ENCODE peak calls at places on chromosome 16, in four cellular contexts. K is fibroblast of lung, E is heart right ventricle, B is neural progenitor cell. T is an unnamed sample. For H3K36me3, the result is how much of the 10 kb centered on the place peaks cover.

GRCh38 chr16:1770328-1771071 is 843 bp downstream of the NME3 start:
- DNase-seq in K (peak), E (peak), B (peak), T (peak)

GRCh38 chr16:47905771-47906170 is 250.0 kb downstream of the ABCC12 start:
- DNase-seq in K (no peak), E (no peak), B (no peak), T (no peak)

GRCh38 chr16:67781548-67781921 is 24.8 kb downstream of the RANBP10 start:
- DNase-seq in K (no peak), E (no peak), B (no peak), T (no peak)

GRCh38 chr16:3509470-3509928 is 8.7 kb downstream of the CLUAP1 start:
- DNase-seq in K (no peak), E (no peak), B (no peak), T (no peak)

GRCh38 chr16:31489616-31490584 is 7.0 kb downstream of the SLC5A2 start:
- DNase-seq in K (no peak), E (no peak), B (no peak), T (no peak)

GRCh38 chr16:64589836-64590235 is 532.0 kb downstream of the CDH11 start:
- DNase-seq in K (peak), E (no peak), B (no peak), T (no peak)

GRCh38 chr16:86033016-86033474 is 134.1 kb downstream of the IRF8 start:
- DNase-seq in K (peak), E (no peak), B (peak), T (no peak)

GRCh38 chr16:8928467-8928957 is 35.2 kb downstream of the USP7 start:
- DNase-seq in K (peak), E (no peak), B (no peak), T (no peak)

GRCh38 chr16:9374076-9374475 is 282.6 kb downstream of the HAPSTR1 start:
- DNase-seq in K (no peak), E (no peak), B (no peak), T (no peak)

GRCh38 chr16:380837-381787 is 666 bp downstream of the PGAP6 start:
- DNase-seq in K (no peak), E (peak), B (peak), T (no peak)

GRCh38 chr16:71255721-71256120 is 25.2 kb upstream of the HYDIN start:
- DNase-seq in K (no peak), E (no peak), B (peak), T (no peak)

GRCh38 chr16:57000271-57001025 is 11.1 kb downstream of the NLRC5 start:
- DNase-seq in K (peak), E (peak), B (no peak), T (peak)

GRCh38 chr16:53912155-53912554 is 208.2 kb downstream of the FTO start:
- DNase-seq in K (no peak), E (no peak), B (no peak), T (no peak)

GRCh38 chr16:88004391-88004790 is 53.2 kb downstream of the BANP start:
- DNase-seq in K (no peak), E (no peak), B (no peak), T (no peak)

GRCh38 chr16:16045879-16046278 is 96.5 kb downstream of the ABCC1 start:
- DNase-seq in K (no peak), E (no peak), B (peak), T (no peak)

GRCh38 chr16:3038896-3039295 is 2.2 kb upstream of the BICDL2 start:
- DNase-seq in K (no peak), E (no peak), B (no peak), T (no peak)

GRCh38 chr16:87723224-87723619 is 42.6 kb downstream of the KLHDC4 start:
- DNase-seq in K (peak), E (peak), B (no peak), T (no peak)

GRCh38 chr16:67150058-67150832 is 553 bp downstream of the B3GNT9 start:
- DNase-seq in K (peak), E (peak), B (peak), T (no peak)

GRCh38 chr16:77738706-77739105 is 16.4 kb downstream of the NUDT7 start:
- DNase-seq in K (no peak), E (no peak), B (no peak), T (no peak)

GRCh38 chr16:57976331-57976796 is 5.4 kb upstream of the CNGB1 start:
- DNase-seq in K (no peak), E (no peak), B (peak), T (no peak)

GRCh38 chr16:51261919-51262318 is 110.8 kb upstream of the SALL1 start:
- DNase-seq in K (no peak), E (no peak), B (no peak), T (no peak)

GRCh38 chr16:68993885-68994284 is 111.6 kb upstream of the HAS3 start:
- DNase-seq in K (peak), E (no peak), B (no peak), T (no peak)

GRCh38 chr16:67528222-67528869 is at the start of gene RIPOR1:
- DNase-seq in K (no peak), E (peak), B (peak), T (no peak)

GRCh38 chr16:64892843-64893242 is 229.0 kb downstream of the CDH11 start:
- DNase-seq in K (peak), E (no peak), B (no peak), T (no peak)

GRCh38 chr16:56769674-56770073 is 39.7 kb downstream of the NUP93 start:
- DNase-seq in K (peak), E (no peak), B (no peak), T (no peak)

GRCh38 chr16:85862476-85863383 is 36.2 kb upstream of the IRF8 start:
- DNase-seq in K (no peak), E (no peak), B (no peak), T (no peak)

GRCh38 chr16:55480228-55480655 is 1.2 kb downstream of the MMP2 start:
- DNase-seq in K (peak), E (peak), B (peak), T (peak)

GRCh38 chr16:70432800-70433455 is 6.0 kb downstream of the ST3GAL2 start:
- DNase-seq in K (peak), E (peak), B (no peak), T (no peak)

GRCh38 chr16:4832698-4833343 is 14.3 kb downstream of the GLYR1 start:
- DNase-seq in K (no peak), E (no peak), B (no peak), T (no peak)

GRCh38 chr16:47851026-47851610 is 304.7 kb downstream of the ABCC12 start:
- DNase-seq in K (no peak), E (no peak), B (peak), T (no peak)

GRCh38 chr16:51382215-51382614 is 231.1 kb upstream of the SALL1 start:
- DNase-seq in K (no peak), E (no peak), B (no peak), T (no peak)

GRCh38 chr16:17885659-17886200 is 415.0 kb upstream of the XYLT1 start:
- DNase-seq in K (no peak), E (no peak), B (no peak), T (no peak)

GRCh38 chr16:27333549-27333948 is 19.8 kb downstream of the IL4R start:
- DNase-seq in K (no peak), E (no peak), B (no peak), T (no peak)

GRCh38 chr16:27334192-27334764 is 20.5 kb downstream of the IL4R start:
- DNase-seq in K (no peak), E (no peak), B (no peak), T (no peak)

GRCh38 chr16:27334874-27335273 is 21.1 kb downstream of the IL4R start:
- DNase-seq in K (peak), E (no peak), B (no peak), T (no peak)

GRCh38 chr16:27337024-27337423 is 23.2 kb downstream of the IL4R start:
- DNase-seq in K (no peak), E (no peak), B (no peak), T (no peak)

GRCh38 chr16:27335349-27336052 is 21.7 kb downstream of the IL4R start:
- DNase-seq in K (no peak), E (no peak), B (no peak), T (no peak)
- H3K36me3 ChIP-seq in K (under half), E (under half), B (under half), T (under half)

GRCh38 chr16:73288435-73288834 is 240.5 kb upstream of the ZFHX3 start:
- DNase-seq in K (peak), E (no peak), B (no peak), T (no peak)
- H3K36me3 ChIP-seq in K (under half), E (under half), B (under half), T (under half)

GRCh38 chr16:89221604-89222003 is 4.1 kb downstream of the ZNF778 start:
- DNase-seq in K (no peak), E (no peak), B (no peak), T (no peak)

GRCh38 chr16:89219365-89219764 is 1.9 kb downstream of the ZNF778 start:
- DNase-seq in K (no peak), E (no peak), B (no peak), T (no peak)

GRCh38 chr16:89224665-89225064 is 7.2 kb downstream of the ZNF778 start:
- DNase-seq in K (no peak), E (no peak), B (no peak), T (no peak)

GRCh38 chr16:89217388-89218191 is at the start of gene ZNF778:
- DNase-seq in K (peak), E (peak), B (peak), T (peak)

GRCh38 chr16:89222931-89223330 is 5.4 kb downstream of the ZNF778 start:
- DNase-seq in K (no peak), E (no peak), B (no peak), T (no peak)
- H3K36me3 ChIP-seq in K (under half), E (under half), B (under half), T (under half)

DNA sequence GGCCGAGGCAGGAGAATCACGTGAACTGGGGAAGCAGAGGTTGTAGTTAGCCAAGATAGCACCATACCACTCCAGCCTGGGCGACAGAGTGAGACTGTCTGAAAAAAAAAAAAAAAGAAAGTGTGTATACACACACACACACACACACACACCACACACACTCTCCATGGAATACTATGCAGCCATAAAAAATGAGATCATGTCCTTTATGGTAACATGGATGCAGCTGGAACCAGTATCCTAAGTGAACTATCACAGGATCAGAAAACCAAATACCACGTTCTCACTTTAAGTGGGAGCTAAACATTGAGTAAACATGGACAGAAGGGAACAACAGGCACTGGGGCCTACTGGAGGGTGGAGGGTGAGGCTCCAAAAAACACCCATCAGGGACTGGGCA is 16.7 kb downstream of the NDUFAB1 start:
- DNase-seq in K (no peak), E (no peak), B (no peak), T (no peak)
- H3K36me3 ChIP-seq in K (under half), E (under half), B (under half), T (under half)

DNA sequence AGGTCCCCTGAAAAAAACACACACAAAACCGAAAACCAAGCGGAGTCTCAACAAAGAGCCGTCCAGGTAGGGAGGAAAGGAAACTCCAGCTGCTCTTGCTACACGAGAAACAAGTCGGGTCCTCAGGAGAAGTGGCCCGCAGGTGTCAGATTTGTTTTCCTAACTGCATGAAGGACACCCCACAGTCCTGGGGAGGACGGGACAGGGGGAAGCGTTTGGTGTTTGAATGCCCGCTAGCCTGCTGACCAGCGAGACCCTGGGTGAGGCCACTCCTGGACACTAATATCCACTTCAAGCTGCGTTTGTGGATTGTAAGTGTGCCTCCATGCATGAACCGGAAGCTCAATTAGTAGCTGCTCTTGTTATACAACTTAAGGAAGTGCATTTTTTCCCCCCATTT is 299.5 kb downstream of the MAF start:
- DNase-seq in K (no peak), E (no peak), B (peak), T (no peak)
- H3K36me3 ChIP-seq in K (under half), E (under half), B (under half), T (under half)